ENCODE peak calls at places on chromosomes 11 and 22, in four cellular contexts. C is iPS-NIHi11, K is sigmoid colon, H is cardiac muscle cell. S is an unnamed sample.

GRCh38 chr22:19610518-19611253 is 86.5 kb upstream of the CLDN5 start:
- DNase-seq in C (peak), H (no peak), K (no peak), S (no peak)

GRCh38 chr11:64220271-64220670 is 5.7 kb downstream of the TRPT1 start:
- DNase-seq in C (no peak), K (no peak), H (no peak), S (no peak)

GRCh38 chr22:49657275-49657973 is 170.2 kb downstream of the BRD1 start:
- DNase-seq in H (no peak), C (no peak), K (peak), S (peak)

GRCh38 chr11:67466367-67466766 is 2.7 kb downstream of the TMEM134 start:
- DNase-seq in H (no peak), K (no peak), C (no peak), S (no peak)

GRCh38 chr11:61281581-61282250 is 13.4 kb downstream of the VWCE start:
- DNase-seq in C (peak), K (peak), H (peak), S (peak)

GRCh38 chr11:74185695-74186094 is 14.6 kb downstream of the PPME1 start:
- DNase-seq in C (no peak), H (no peak), K (no peak), S (no peak)

GRCh38 chr11:133825666-133826065 is 19.6 kb downstream of the SPATA19 start:
- DNase-seq in H (no peak), C (no peak), K (no peak), S (no peak)

GRCh38 chr11:93340223-93340622 is 9.7 kb downstream of the DEUP1 start:
- DNase-seq in K (no peak), H (peak), C (no peak), S (no peak)

GRCh38 chr22:42511401-42511891 is 8.2 kb downstream of the RRP7A start:
- DNase-seq in K (no peak), C (no peak), H (no peak), S (no peak)

GRCh38 chr11:26537341-26537740 is 34.7 kb downstream of the MUC15 start:
- DNase-seq in C (no peak), H (no peak), K (no peak), S (no peak)

GRCh38 chr11:86314636-86315035 is 12.6 kb downstream of the HIKESHI start:
- DNase-seq in H (no peak), K (no peak), C (no peak), S (no peak)

GRCh38 chr11:8714622-8715225 is 32.1 kb downstream of the RPL27A start:
- DNase-seq in H (no peak), K (no peak), C (no peak), S (no peak)

S was measured in sciatic nerve.